ENCODE peak calls at places on chromosomes 7 and 10, in seven cellular contexts. U is kidney, V is cardiac fibroblast, O is psoas muscle, N is thoracic aorta, H is upper lobe of right lung, G is fibroblast of lung. X is an unnamed sample.

GRCh38 chr7:5248201-5248885 is 34.4 kb upstream of the SLC29A4 start:
- DNase-seq in U (peak), V (no peak), O (peak), N (no peak), H (no peak), G (no peak), X (no peak)

GRCh38 chr10:86397120-86397519 is 30.5 kb upstream of the GRID1 start:
- DNase-seq in U (no peak), V (no peak), O (no peak), N (no peak), H (no peak), G (no peak), X (no peak)

GRCh38 chr7:56578612-56579011 is 462.4 kb upstream of the NUPR2 start:
- DNase-seq in U (no peak), V (no peak), O (no peak), N (no peak), H (no peak), G (no peak), X (no peak)

GRCh38 chr7:150955519-150956394 is 22.4 kb downstream of the KCNH2 start:
- DNase-seq in U (peak), V (no peak), O (no peak), N (no peak), H (no peak), G (peak), X (no peak)

GRCh38 chr10:132851451-132851850 is 65.5 kb upstream of the NKX6-2 start:
- DNase-seq in U (no peak), V (no peak), O (no peak), N (no peak), H (peak), G (no peak), X (no peak)

GRCh38 chr7:79301419-79301818 is 152.0 kb downstream of the MAGI2 start:
- DNase-seq in U (no peak), V (no peak), O (no peak), N (no peak), H (no peak), G (no peak), X (no peak)

GRCh38 chr7:95420996-95421846 is 13.6 kb downstream of the PON2 start:
- DNase-seq in U (no peak), V (peak), O (no peak), N (no peak), H (no peak), G (peak), X (no peak)

GRCh38 chr10:125021686-125022374 is 79.9 kb downstream of the ZRANB1 start:
- DNase-seq in U (peak), V (no peak), O (no peak), N (no peak), H (no peak), G (no peak), X (no peak)

GRCh38 chr10:27998178-27998953 is 513 bp downstream of the ODAD2 start:
- DNase-seq in U (peak), V (no peak), O (peak), N (no peak), H (peak), G (peak), X (no peak)

GRCh38 chr7:150439926-150440325 is 10.5 kb upstream of the GIMAP8 start:
- DNase-seq in U (no peak), V (peak), O (no peak), N (no peak), H (no peak), G (peak), X (no peak)

GRCh38 chr10:119658274-119658673 is 7.1 kb downstream of the BAG3 start:
- DNase-seq in U (peak), V (peak), O (peak), N (peak), H (peak), G (peak), X (no peak)

GRCh38 chr7:51455086-51455485 is 138.5 kb upstream of the COBL start:
- DNase-seq in U (no peak), V (no peak), O (no peak), N (no peak), H (no peak), G (no peak), X (no peak)

GRCh38 chr7:101210143-101210542 is 7.2 kb downstream of the PLOD3 start:
- DNase-seq in U (no peak), V (no peak), O (no peak), N (no peak), H (no peak), G (no peak), X (no peak)

GRCh38 chr7:45123913-45124312 is 12.4 kb upstream of the TBRG4 start:
- DNase-seq in U (no peak), V (no peak), O (no peak), N (no peak), H (no peak), G (no peak), X (no peak)

GRCh38 chr7:75854233-75854632 is 24.6 kb upstream of the RHBDD2 start:
- DNase-seq in U (no peak), V (peak), O (no peak), N (no peak), H (no peak), G (peak), X (no peak)

GRCh38 chr7:75601539-75601938 is 109.4 kb downstream of the SPDYE5 start:
- DNase-seq in U (no peak), V (no peak), O (no peak), N (no peak), H (no peak), G (no peak), X (no peak)

GRCh38 chr7:47640215-47640739 is 58.4 kb upstream of the TNS3 start:
- DNase-seq in U (no peak), V (no peak), O (no peak), N (no peak), H (no peak), G (no peak), X (no peak)

GRCh38 chr7:44195901-44196300 is 4.9 kb upstream of the YKT6 start:
- DNase-seq in U (no peak), V (peak), O (no peak), N (no peak), H (peak), G (no peak), X (no peak)

GRCh38 chr7:137324796-137325700 is 18.5 kb downstream of the PTN start:
- DNase-seq in U (no peak), V (no peak), O (no peak), N (no peak), H (no peak), G (no peak), X (no peak)

GRCh38 chr10:32972454-32972853 is 14.4 kb upstream of the ITGB1 start:
- DNase-seq in U (no peak), V (no peak), O (no peak), N (no peak), H (no peak), G (no peak), X (no peak)

GRCh38 chr10:100621360-100622205 is 85.8 kb downstream of the HIF1AN start:
- DNase-seq in U (no peak), V (peak), O (no peak), N (no peak), H (peak), G (peak), X (no peak)

GRCh38 chr7:106968160-106968559 is 76.3 kb upstream of the PRKAR2B start:
- DNase-seq in U (no peak), V (no peak), O (no peak), N (no peak), H (no peak), G (no peak), X (no peak)

GRCh38 chr7:137878333-137878961 is 31.7 kb upstream of the DGKI start:
- DNase-seq in U (no peak), V (peak), O (peak), N (peak), H (no peak), G (peak), X (no peak)

GRCh38 chr10:101566333-101567164 is 21.5 kb downstream of the POLL start:
- DNase-seq in U (peak), V (no peak), O (peak), N (no peak), H (peak), G (peak), X (no peak)

GRCh38 chr10:69319911-69320316 is 41.6 kb downstream of the HK1 start:
- DNase-seq in U (no peak), V (no peak), O (no peak), N (no peak), H (no peak), G (no peak), X (no peak)

GRCh38 chr10:106680061-106680460 is 484.4 kb downstream of the SORCS1 start:
- DNase-seq in U (no peak), V (peak), O (no peak), N (no peak), H (no peak), G (no peak), X (no peak)

GRCh38 chr10:106679314-106679713 is 485.2 kb downstream of the SORCS1 start:
- DNase-seq in U (no peak), V (no peak), O (no peak), N (no peak), H (no peak), G (no peak), X (no peak)

GRCh38 chr10:106682175-106682574 is 482.3 kb downstream of the SORCS1 start:
- DNase-seq in U (no peak), V (peak), O (no peak), N (no peak), H (no peak), G (no peak), X (no peak)
- TF ChIP-seq CTCF in U (no peak), V (no peak), O (no peak), N (no peak), H (no peak), G (no peak), X (no peak)

DNA sequence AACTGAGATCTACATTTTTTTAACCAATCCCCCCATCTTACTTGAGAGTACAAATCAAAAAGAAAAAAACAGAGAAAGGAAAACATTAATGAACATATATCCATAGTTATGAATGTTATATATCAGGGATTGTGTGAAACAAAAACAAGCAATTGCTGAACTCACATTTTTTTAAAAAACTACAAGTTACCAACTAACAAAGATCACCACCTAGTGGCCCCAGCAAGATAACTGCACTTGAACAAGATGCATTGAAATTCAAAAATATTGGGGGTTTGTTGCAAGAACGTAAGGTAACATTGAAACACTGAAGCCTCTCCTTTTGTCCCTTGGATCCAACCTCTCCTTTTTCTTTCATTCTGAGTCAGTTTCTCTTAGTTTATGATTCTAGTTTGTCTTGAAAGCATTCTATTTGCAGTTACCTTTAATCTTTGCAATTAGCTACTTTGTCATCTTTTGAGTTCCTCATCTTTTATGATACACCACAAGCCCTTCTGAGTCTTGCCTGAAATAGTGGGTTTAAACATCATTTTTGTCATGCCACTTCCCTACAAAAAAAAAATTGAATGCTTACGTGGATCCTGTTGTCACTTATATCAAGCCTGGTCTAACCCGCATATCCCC is 87.3 kb upstream of the TES start:
- DNase-seq in U (no peak), V (peak), O (no peak), N (no peak), H (no peak), G (peak), X (no peak)
- TF ChIP-seq CTCF in U (peak), V (peak), O (peak), N (peak), H (peak), G (peak), X (peak)

GRCh38 chr7:122886357-122887081 is at the start of gene CADPS2:
- DNase-seq in U (peak), V (peak), O (peak), N (peak), H (peak), G (peak), X (no peak)
- TF ChIP-seq CTCF in U (peak), V (peak), O (no peak), N (peak), H (peak), G (peak), X (no peak)

GRCh38 chr10:97732052-97732359 is 4.9 kb upstream of the ZFYVE27 start:
- DNase-seq in U (no peak), V (no peak), O (no peak), N (no peak), H (no peak), G (no peak), X (no peak)
- TF ChIP-seq CTCF in U (no peak), V (no peak), O (no peak), N (no peak), H (no peak), G (no peak), X (peak)

GRCh38 chr7:34107306-34107705 is 202.0 kb downstream of the BMPER start:
- DNase-seq in U (no peak), V (peak), O (no peak), N (no peak), H (no peak), G (peak), X (no peak)

GRCh38 chr7:34108150-34108549 is 202.8 kb downstream of the BMPER start:
- DNase-seq in U (no peak), V (peak), O (peak), N (no peak), H (no peak), G (peak), X (no peak)

GRCh38 chr7:34100661-34101060 is 195.3 kb downstream of the BMPER start:
- DNase-seq in U (no peak), V (no peak), O (no peak), N (no peak), H (no peak), G (no peak), X (no peak)

GRCh38 chr7:34104120-34104519 is 198.8 kb downstream of the BMPER start:
- DNase-seq in U (no peak), V (no peak), O (no peak), N (no peak), H (no peak), G (peak), X (no peak)

DNA sequence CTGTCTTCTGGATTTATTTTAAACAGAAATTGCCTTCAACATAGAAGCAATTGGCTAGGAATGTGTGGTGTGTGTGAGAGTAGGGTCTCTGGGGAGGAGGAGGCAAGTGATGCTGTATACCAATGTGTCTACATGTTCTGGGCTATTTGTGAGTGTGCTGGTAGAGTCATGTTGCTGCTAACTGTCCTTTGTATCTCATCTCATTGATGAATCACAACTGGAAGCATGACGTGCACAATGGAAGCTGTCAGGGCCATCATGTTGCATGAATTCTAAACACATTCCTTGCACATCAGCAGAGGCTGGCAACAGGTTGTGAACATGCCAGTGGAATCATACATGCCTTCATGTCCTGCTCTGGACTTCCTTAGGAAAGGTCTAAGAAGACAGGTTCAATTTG is 199.7 kb downstream of the BMPER start:
- DNase-seq in U (no peak), V (peak), O (no peak), N (no peak), H (no peak), G (peak), X (no peak)
- TF ChIP-seq CTCF in U (no peak), V (no peak), O (no peak), N (no peak), H (no peak), G (no peak), X (no peak)

GRCh38 chr10:93821051-93821772 is 63.5 kb downstream of the LGI1 start:
- DNase-seq in U (no peak), V (peak), O (no peak), N (no peak), H (no peak), G (peak), X (no peak)
- TF ChIP-seq CTCF in U (peak), V (peak), O (peak), N (no peak), H (peak), G (no peak), X (peak)

GRCh38 chr7:143322646-143323343 is 6.9 kb downstream of the CLCN1 start:
- DNase-seq in U (no peak), V (no peak), O (peak), N (no peak), H (no peak), G (no peak), X (no peak)

GRCh38 chr7:143321242-143321641 is 5.3 kb downstream of the CLCN1 start:
- DNase-seq in U (no peak), V (no peak), O (no peak), N (no peak), H (no peak), G (no peak), X (no peak)

GRCh38 chr7:143323650-143324049 is 7.7 kb downstream of the CLCN1 start:
- DNase-seq in U (no peak), V (no peak), O (no peak), N (no peak), H (no peak), G (no peak), X (no peak)

GRCh38 chr7:143320620-143321019 is 4.7 kb downstream of the CLCN1 start:
- DNase-seq in U (peak), V (no peak), O (no peak), N (no peak), H (no peak), G (no peak), X (no peak)

DNA sequence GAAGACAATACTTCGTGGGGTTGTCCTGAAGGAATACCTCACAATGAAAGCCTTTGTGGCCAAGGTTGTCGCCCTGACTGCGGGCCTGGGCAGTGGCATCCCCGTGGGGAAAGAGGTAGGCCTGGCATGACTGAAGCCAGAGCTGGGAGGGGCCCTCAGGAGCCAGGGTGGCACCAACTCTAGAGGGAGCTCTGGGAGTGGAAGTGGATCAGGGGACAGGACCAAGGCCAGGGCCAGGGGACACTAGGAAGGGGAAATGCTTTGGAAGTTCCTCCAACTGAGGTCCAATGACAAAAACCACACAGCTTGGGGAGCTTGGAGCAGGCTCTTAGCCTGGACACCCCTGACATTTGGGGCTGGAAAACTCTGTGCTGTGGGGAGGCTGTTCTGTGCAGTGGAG is 5.8 kb downstream of the CLCN1 start:
- DNase-seq in U (no peak), V (peak), O (peak), N (no peak), H (no peak), G (no peak), X (no peak)
- TF ChIP-seq CTCF in U (peak), V (peak), O (no peak), N (no peak), H (no peak), G (no peak), X (peak)

GRCh38 chr7:22116451-22117027 is 170.8 kb upstream of the CDCA7L start:
- DNase-seq in U (no peak), V (no peak), O (no peak), N (no peak), H (no peak), G (peak), X (no peak)
- TF ChIP-seq CTCF in U (no peak), V (no peak), O (no peak), N (no peak), H (no peak), G (no peak), X (no peak)

DNA sequence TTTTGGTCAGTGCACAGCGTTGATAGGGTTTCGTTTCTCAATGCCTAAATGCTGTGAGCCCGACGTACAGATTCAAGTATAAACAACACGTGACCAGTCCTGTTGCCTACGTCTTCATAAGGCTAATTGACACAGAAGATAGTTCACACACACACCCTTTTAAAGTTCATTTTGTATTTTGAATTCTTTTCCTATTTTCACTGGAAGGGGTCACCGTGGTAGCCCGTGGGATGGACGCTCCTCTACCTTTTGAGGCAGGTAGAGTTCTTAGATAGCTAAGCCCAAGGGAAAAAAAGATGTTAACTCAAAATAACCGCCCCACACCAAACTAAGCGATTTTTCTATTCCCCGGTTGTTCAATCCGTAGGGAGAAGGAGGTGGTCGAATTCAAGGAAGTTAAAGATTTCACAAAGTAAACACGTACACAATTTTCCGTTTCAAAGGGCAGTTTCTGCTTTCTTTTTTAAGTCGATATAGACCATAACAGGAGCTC is 961 bp downstream of the KBTBD2 start:
- DNase-seq in U (no peak), V (peak), O (no peak), N (no peak), H (no peak), G (peak), X (peak)
- TF ChIP-seq CTCF in U (no peak), V (no peak), O (no peak), N (no peak), H (no peak), G (no peak), X (no peak)

DNA sequence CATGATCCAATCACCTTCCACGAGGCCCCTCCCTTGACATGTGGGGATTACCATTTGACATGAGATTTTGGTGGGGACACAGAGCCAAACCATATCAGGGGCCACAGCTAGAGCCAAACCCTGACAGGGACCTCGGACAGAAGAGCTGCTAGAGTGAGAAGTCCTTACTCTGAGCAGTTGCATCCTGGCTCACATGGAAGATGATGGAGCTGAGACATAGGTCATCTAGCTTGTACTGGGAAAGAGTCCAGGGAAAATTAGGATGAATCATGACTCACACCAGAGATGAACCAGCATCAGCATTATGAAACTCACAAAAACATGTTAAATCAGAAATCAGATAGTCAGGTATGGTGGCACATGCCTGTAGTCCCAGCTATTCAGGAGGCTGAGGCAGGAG is 12.8 kb upstream of the FMC1 start:
- DNase-seq in U (no peak), V (peak), O (no peak), N (no peak), H (no peak), G (peak), X (no peak)
- TF ChIP-seq CTCF in U (no peak), V (no peak), O (no peak), N (no peak), H (no peak), G (no peak), X (no peak)

X was measured in CD14-positive monocyte.